ENCODE peak calls at places on chromosomes 12 and 14, in nine cellular contexts. G, E, R, Y, W, X, N, T and F are unnamed samples.

GRCh38 chr14:85438613-85439012 is 91.3 kb upstream of the FLRT2 start:
- DNase-seq in R (no peak), Y (no peak), T (no peak), W (no peak), X (no peak), E (no peak), G (no peak), N (no peak), F (no peak)

GRCh38 chr12:48157889-48158370 is 615 bp upstream of the ASB8 start:
- DNase-seq in N (no peak), T (no peak), W (no peak), R (no peak), E (no peak), X (peak), Y (no peak), G (no peak), F (no peak)

GRCh38 chr12:31318870-31319269 is 7.1 kb downstream of the SINHCAF start:
- DNase-seq in X (no peak), W (no peak), N (no peak), E (no peak), T (no peak), G (no peak), Y (no peak), R (no peak), F (no peak)

GRCh38 chr12:111298583-111299436 is 70.1 kb downstream of the PHETA1 start:
- DNase-seq in E (no peak), W (peak), X (peak), N (peak), Y (peak), G (no peak), R (no peak), T (peak), F (peak)

GRCh38 chr14:70127186-70127585 is 61.6 kb downstream of the SLC8A3 start:
- DNase-seq in N (no peak), T (no peak), W (no peak), G (no peak), X (no peak), Y (no peak), R (no peak), E (no peak), F (no peak)

GRCh38 chr12:114625294-114625851 is 58.6 kb downstream of the TBX3 start:
- DNase-seq in T (peak), R (peak), Y (peak), N (peak), W (peak), E (no peak), G (peak), X (peak), F (peak)

GRCh38 chr12:108418162-108418561 is 79.1 kb upstream of the CMKLR1 start:
- DNase-seq in X (no peak), Y (no peak), W (no peak), E (no peak), G (no peak), T (no peak), R (no peak), N (no peak), F (no peak)

GRCh38 chr14:54808326-54809161 is 94.1 kb downstream of the GCH1 start:
- DNase-seq in G (no peak), X (no peak), R (no peak), Y (no peak), T (no peak), W (no peak), N (no peak), E (no peak), F (no peak)

GRCh38 chr14:64232095-64232830 is 61.9 kb downstream of the ESR2 start:
- DNase-seq in T (no peak), G (peak), R (peak), E (no peak), X (peak), N (no peak), W (no peak), Y (no peak), F (no peak)

GRCh38 chr14:44701563-44702263 is 194.6 kb upstream of the FSCB start:
- DNase-seq in E (no peak), G (no peak), Y (no peak), N (no peak), T (no peak), X (no peak), W (no peak), R (no peak), F (no peak)

GRCh38 chr12:103727638-103728037 is 113.4 kb downstream of the NT5DC3 start:
- DNase-seq in W (no peak), N (no peak), T (no peak), R (no peak), E (no peak), Y (no peak), G (no peak), X (no peak), F (no peak)

GRCh38 chr12:6772331-6772695 is at the start of gene LAG3:
- DNase-seq in T (no peak), Y (peak), N (no peak), R (no peak), G (no peak), E (no peak), W (no peak), X (no peak), F (no peak)

GRCh38 chr14:28870033-28870564 is 103.5 kb downstream of the FOXG1 start:
- DNase-seq in T (no peak), R (no peak), N (no peak), E (no peak), G (no peak), W (no peak), Y (no peak), X (no peak), F (no peak)

GRCh38 chr12:71162832-71163711 is 5.3 kb upstream of the TSPAN8 start:
- DNase-seq in R (no peak), W (no peak), X (no peak), E (no peak), T (peak), Y (no peak), G (no peak), N (peak), F (no peak)

GRCh38 chr14:101318271-101318670 is 243.0 kb upstream of the DIO3 start:
- DNase-seq in E (no peak), Y (no peak), W (no peak), X (no peak), G (no peak), T (peak), R (no peak), N (no peak), F (no peak)

GRCh38 chr14:20611277-20611676 is 20.1 kb upstream of the RNASE12 start:
- DNase-seq in G (no peak), X (no peak), R (no peak), T (no peak), E (no peak), N (no peak), Y (no peak), W (no peak), F (no peak)

GRCh38 chr14:103879570-103880333 is 32.4 kb upstream of the PPP1R13B start:
- DNase-seq in T (peak), W (no peak), N (peak), R (no peak), G (no peak), X (no peak), E (no peak), Y (no peak), F (peak)

GRCh38 chr12:126953365-126953889 is 1313.5 kb upstream of the TMEM132C start:
- DNase-seq in N (peak), X (no peak), R (no peak), Y (no peak), G (no peak), T (no peak), W (no peak), E (no peak), F (no peak)

GRCh38 chr14:91327661-91328312 is 83.3 kb upstream of the GPR68 start:
- DNase-seq in W (no peak), N (no peak), G (no peak), T (no peak), E (no peak), R (no peak), X (no peak), Y (no peak), F (no peak)

GRCh38 chr12:121550974-121551631 is 29.7 kb downstream of the KDM2B start:
- DNase-seq in X (no peak), R (no peak), Y (no peak), E (no peak), N (no peak), W (no peak), T (no peak), G (no peak), F (no peak)

GRCh38 chr12:30525171-30525570 is 170.5 kb downstream of the IPO8 start:
- DNase-seq in G (no peak), R (no peak), N (peak), Y (no peak), E (no peak), X (no peak), T (no peak), W (no peak), F (no peak)

GRCh38 chr12:28050606-28051005 is 78.1 kb upstream of the PTHLH start:
- DNase-seq in X (no peak), N (no peak), R (no peak), W (no peak), G (no peak), T (no peak), E (no peak), Y (no peak), F (no peak)

GRCh38 chr12:59121466-59121865 is 201.2 kb upstream of the LRIG3 start:
- DNase-seq in N (no peak), G (no peak), R (no peak), Y (no peak), X (no peak), W (no peak), E (no peak), T (no peak), F (no peak)

GRCh38 chr12:30423330-30423729 is 272.3 kb downstream of the IPO8 start:
- DNase-seq in E (no peak), T (no peak), Y (no peak), N (no peak), W (no peak), G (no peak), X (no peak), R (no peak), F (no peak)

GRCh38 chr12:132593938-132594358 is 16.4 kb downstream of the LRCOL1 start:
- DNase-seq in X (peak), W (peak), N (peak), Y (no peak), G (peak), R (peak), T (peak), E (peak), F (peak)

GRCh38 chr12:131196220-131196619 is 242.5 kb downstream of the ADGRD1 start:
- DNase-seq in T (no peak), N (no peak), E (no peak), X (no peak), Y (no peak), G (no peak), W (no peak), R (no peak), F (no peak)

GRCh38 chr12:52171950-52172512 is 19.8 kb downstream of the KRT80 start:
- DNase-seq in E (no peak), W (no peak), N (peak), T (peak), G (no peak), R (no peak), X (no peak), Y (no peak), F (peak)

GRCh38 chr14:42368234-42368633 is 761.6 kb downstream of the LRFN5 start:
- DNase-seq in G (no peak), N (no peak), X (no peak), T (no peak), W (no peak), Y (no peak), R (no peak), E (no peak), F (no peak)

GRCh38 chr12:52506858-52507715 is 13.1 kb downstream of the KRT5 start:
- DNase-seq in T (peak), X (peak), R (peak), G (peak), N (no peak), W (peak), E (no peak), Y (no peak), F (no peak)

GRCh38 chr14:34450542-34450915 is 11.5 kb downstream of the SPTSSA start:
- DNase-seq in E (no peak), T (no peak), Y (no peak), W (no peak), N (no peak), X (no peak), R (no peak), G (no peak), F (no peak)

GRCh38 chr14:95597784-95598204 is 62.9 kb downstream of the GLRX5 start:
- DNase-seq in E (no peak), X (no peak), W (peak), N (peak), G (peak), R (no peak), T (no peak), Y (no peak), F (peak)

GRCh38 chr12:56158926-56159461 is 835 bp downstream of the MYL6 start:
- DNase-seq in W (peak), R (peak), G (peak), T (peak), X (peak), Y (no peak), N (peak), E (peak), F (peak)

GRCh38 chr14:60061371-60061770 is 30.4 kb upstream of the PCNX4 start:
- DNase-seq in G (no peak), Y (no peak), N (no peak), W (no peak), R (no peak), E (no peak), X (no peak), T (no peak), F (no peak)